ENCODE peak calls at places on chromosomes 13 and 19, in seven cellular contexts. Q is pancreas; X is skeletal muscle cell; H is stimulated activated CD8-positive, alpha-beta memory T cell treated with anti-CD3 and anti-CD28 coated beads, Interleukin-15, amount 100 ng/mL, for 48 hours; Y is T-helper 17 cell; R is retina; W is HFF-Myc. I is an unnamed sample.

GRCh38 chr19:31296741-31297390 is 52.4 kb downstream of the TSHZ3 start:
- DNase-seq in X (no peak), Q (no peak), W (no peak), R (no peak), H (no peak), Y (no peak), I (no peak)

GRCh38 chr19:10653482-10653731 is 739 bp upstream of the ILF3 start:
- DNase-seq in R (no peak), Q (no peak), H (no peak), W (no peak), Y (no peak), X (no peak), I (no peak)

GRCh38 chr19:46610413-46610775 is 9.3 kb downstream of the CALM3 start:
- DNase-seq in Q (no peak), H (no peak), R (no peak), Y (no peak), X (no peak), W (no peak), I (no peak)

GRCh38 chr13:20968745-20969144 is 66.2 kb upstream of the XPO4 start:
- DNase-seq in Q (no peak), R (no peak), H (no peak), X (no peak), Y (no peak), W (no peak), I (no peak)

GRCh38 chr13:82766732-82767321 is 1115.4 kb downstream of the SLITRK1 start:
- DNase-seq in W (no peak), Q (no peak), R (no peak), H (no peak), Y (no peak), X (no peak), I (no peak)

GRCh38 chr13:97921146-97921776 is 32.2 kb upstream of the IPO5 start:
- DNase-seq in Q (no peak), H (no peak), W (no peak), X (peak), R (no peak), Y (no peak), I (no peak)

GRCh38 chr19:6126335-6126974 is 9.0 kb upstream of the ACSBG2 start:
- DNase-seq in Q (no peak), W (no peak), Y (no peak), R (peak), X (peak), H (no peak), I (no peak)

GRCh38 chr19:46746281-46746965 is at the start of gene STRN4:
- DNase-seq in R (peak), W (no peak), Q (peak), H (peak), Y (peak), X (no peak), I (peak)

GRCh38 chr13:66574606-66575005 is 655.5 kb downstream of the PCDH9 start:
- DNase-seq in Y (no peak), X (no peak), Q (no peak), H (no peak), W (no peak), R (no peak), I (no peak)

GRCh38 chr19:46980756-46981155 is 38.9 kb upstream of the NPAS1 start:
- DNase-seq in R (no peak), Q (no peak), W (no peak), Y (no peak), H (no peak), X (no peak), I (no peak)

GRCh38 chr19:33132021-33132420 is at the start of gene WDR88:
- DNase-seq in H (no peak), Y (no peak), R (no peak), X (no peak), W (no peak), Q (no peak), I (no peak)

GRCh38 chr19:12194827-12195500 is 32.1 kb downstream of the ZNF136 start:
- DNase-seq in R (peak), Q (peak), W (no peak), X (peak), H (peak), Y (peak), I (peak)

GRCh38 chr13:37966266-37966665 is 96.7 kb upstream of the TRPC4 start:
- DNase-seq in Q (no peak), X (no peak), W (no peak), H (no peak), Y (no peak), R (no peak), I (no peak)

GRCh38 chr19:45917421-45918091 is 3.0 kb upstream of the NANOS2 start:
- DNase-seq in X (no peak), H (no peak), Q (no peak), R (no peak), Y (no peak), W (no peak), I (no peak)

GRCh38 chr19:55248166-55248675 is 10.6 kb downstream of the PPP6R1 start:
- DNase-seq in Y (no peak), R (no peak), H (no peak), X (no peak), W (no peak), Q (no peak), I (no peak)

GRCh38 chr13:40269086-40269485 is 397.4 kb downstream of the FOXO1 start:
- DNase-seq in Q (no peak), Y (no peak), R (no peak), W (no peak), X (no peak), H (no peak), I (no peak)

GRCh38 chr19:38664503-38665211 is 17.2 kb downstream of the ACTN4 start:
- DNase-seq in R (no peak), W (no peak), H (no peak), Y (no peak), X (no peak), Q (peak), I (no peak)

GRCh38 chr13:93226623-93227279 is at the start of gene GPC6:
- DNase-seq in X (peak), R (no peak), W (peak), H (no peak), Y (no peak), Q (no peak), I (peak)

GRCh38 chr13:98821372-98822237 is 69.1 kb upstream of the SLC15A1 start:
- DNase-seq in H (no peak), Q (no peak), R (no peak), X (peak), W (no peak), Y (no peak), I (peak)

GRCh38 chr13:106851251-106851650 is 283.3 kb upstream of the ARGLU1 start:
- DNase-seq in H (no peak), W (no peak), Y (no peak), Q (no peak), R (no peak), X (peak), I (no peak)

GRCh38 chr19:46639356-46640061 is 3.5 kb upstream of the GNG8 start:
- DNase-seq in R (peak), W (peak), Q (no peak), Y (no peak), H (no peak), X (no peak), I (no peak)

GRCh38 chr19:48770223-48770622 is 14.9 kb downstream of the FGF21 start:
- DNase-seq in R (no peak), Y (no peak), Q (no peak), X (no peak), W (no peak), H (no peak), I (no peak)

GRCh38 chr13:112158961-112159360 is 92.0 kb downstream of the SOX1 start:
- DNase-seq in Q (no peak), Y (no peak), X (no peak), H (no peak), R (no peak), W (no peak), I (no peak)